ENCODE peak calls at places on chromosomes 6 and 20, in five cellular contexts. M is effector CD4-positive, alpha-beta T cell; K is SJSA1; R is activated CD4-positive, alpha-beta T cell treated with anti-CD3 and anti-CD28 coated beads for 4 hours; D is omental fat pad. Q is an unnamed sample.

GRCh38 chr20:56715309-56715708 is 86.2 kb downstream of the TFAP2C start:
- DNase-seq in M (no peak), K (no peak), R (no peak), D (no peak), Q (no peak)

GRCh38 chr20:14717124-14718004 is 380.0 kb upstream of the FLRT3 start:
- DNase-seq in M (no peak), K (no peak), R (no peak), D (no peak), Q (no peak)

GRCh38 chr20:45919951-45920794 is 8.2 kb upstream of the PLTP start:
- DNase-seq in M (no peak), K (no peak), R (no peak), D (no peak), Q (no peak)

GRCh38 chr6:73236147-73236750 is 11.0 kb upstream of the KHDC1L start:
- DNase-seq in M (no peak), K (peak; percentile 5), R (no peak), D (no peak), Q (no peak)

GRCh38 chr20:38002422-38002821 is 30.8 kb downstream of the TTI1 start:
- DNase-seq in M (no peak), K (no peak), R (no peak), D (no peak), Q (no peak)

GRCh38 chr6:23036401-23036983 is 467.1 kb downstream of the HDGFL1 start:
- DNase-seq in M (no peak), K (no peak), R (no peak), D (no peak), Q (no peak)

GRCh38 chr20:62627901-62628612 is 14.2 kb upstream of the SLCO4A1 start:
- DNase-seq in M (no peak), K (peak; percentile 77), R (no peak), D (no peak), Q (no peak)

GRCh38 chr6:105108631-105109262 is 71.1 kb downstream of the POPDC3 start:
- DNase-seq in M (no peak), K (peak; percentile 38), R (no peak), D (no peak), Q (no peak)

GRCh38 chr6:51273228-51273961 is 454.7 kb downstream of the TFAP2B start:
- DNase-seq in M (no peak), K (no peak), R (no peak), D (no peak), Q (no peak)

GRCh38 chr20:64006490-64006889 is 25.6 kb downstream of the PRPF6 start:
- DNase-seq in M (no peak), K (no peak), R (no peak), D (no peak), Q (no peak)

GRCh38 chr6:119614138-119614537 is 264.6 kb upstream of the MAN1A1 start:
- DNase-seq in M (no peak), K (no peak), R (no peak), D (no peak), Q (no peak)

GRCh38 chr6:161104966-161105365 is 113.4 kb downstream of the MAP3K4 start:
- DNase-seq in M (no peak), K (no peak), R (no peak), D (no peak), Q (no peak)

GRCh38 chr20:9071976-9072726 is 3.3 kb downstream of the PLCB4 start:
- DNase-seq in M (no peak), K (no peak), R (no peak), D (no peak), Q (no peak)

GRCh38 chr6:105318660-105319059 is 84.2 kb downstream of the PREP start:
- DNase-seq in M (no peak), K (no peak), R (no peak), D (no peak), Q (no peak)

GRCh38 chr6:104640141-104640700 is 219.5 kb downstream of the HACE1 start:
- DNase-seq in M (no peak), K (no peak), R (no peak), D (no peak), Q (no peak)

GRCh38 chr6:42333622-42334021 is 116.0 kb upstream of the MRPS10 start:
- DNase-seq in M (no peak), K (no peak), R (no peak), D (no peak), Q (no peak)

GRCh38 chr6:15675537-15676170 is 12.8 kb upstream of the DTNBP1 start:
- DNase-seq in M (no peak), K (no peak), R (no peak), D (no peak), Q (no peak)

GRCh38 chr6:11711644-11711993 is 67.0 kb downstream of the ADTRP start:
- DNase-seq in M (no peak), K (no peak), R (peak; percentile 49), D (no peak), Q (peak; percentile 33)

GRCh38 chr6:109486068-109486467 is 3.0 kb upstream of the ZBTB24 start:
- DNase-seq in M (no peak), K (no peak), R (no peak), D (no peak), Q (no peak)

GRCh38 chr6:72559067-72559466 is 62.8 kb upstream of the KCNQ5 start:
- DNase-seq in M (no peak), K (no peak), R (no peak), D (no peak), Q (no peak)

GRCh38 chr6:113833537-113833936 is 23.6 kb upstream of the MARCKS start:
- DNase-seq in M (no peak), K (no peak), R (no peak), D (no peak), Q (no peak)

GRCh38 chr6:157221049-157221816 is 102.1 kb downstream of the TMEM242 start:
- DNase-seq in M (peak; percentile 76), K (peak; percentile 91), R (peak; percentile 79), D (no peak), Q (peak; percentile 72)

GRCh38 chr6:349491-349921 is 42.0 kb upstream of the IRF4 start:
- DNase-seq in M (no peak), K (no peak), R (no peak), D (no peak), Q (no peak)

GRCh38 chr6:24710519-24711303 is 8.2 kb downstream of the C6orf62 start:
- DNase-seq in M (no peak), K (no peak), R (no peak), D (no peak), Q (no peak)

GRCh38 chr20:17934141-17934862 is 34.3 kb downstream of the SNX5 start:
- DNase-seq in M (no peak), K (no peak), R (no peak), D (no peak), Q (no peak)

GRCh38 chr6:52582996-52583395 is 6.1 kb upstream of the TRAM2 start:
- DNase-seq in M (no peak), K (no peak), R (no peak), D (no peak), Q (no peak)

GRCh38 chr6:113813207-113813606 is 43.9 kb upstream of the MARCKS start:
- DNase-seq in M (no peak), K (no peak), R (no peak), D (no peak), Q (no peak)

GRCh38 chr6:28443112-28443773 is at the start of gene ZSCAN23:
- DNase-seq in M (peak; percentile 75), K (peak; percentile 82), R (peak; percentile 79), D (peak; percentile 46), Q (peak; percentile 86)

GRCh38 chr6:87274660-87275273 is 47.6 kb upstream of the SMIM8 start:
- DNase-seq in M (no peak), K (peak; percentile 21), R (no peak), D (no peak), Q (no peak)

GRCh38 chr6:158328446-158328845 is 16.2 kb downstream of the TULP4 start:
- DNase-seq in M (no peak), K (no peak), R (no peak), D (no peak), Q (no peak)

GRCh38 chr6:106804238-106805016 is 170.1 kb downstream of the CD24 start:
- DNase-seq in M (no peak), K (no peak), R (no peak), D (no peak), Q (no peak)

GRCh38 chr6:137802408-137803182 is 64.5 kb upstream of the TNFAIP3 start:
- DNase-seq in M (no peak), K (no peak), R (no peak), D (no peak), Q (no peak)

GRCh38 chr6:77015350-77015749 is 447.9 kb downstream of the HTR1B start:
- DNase-seq in M (no peak), K (no peak), R (no peak), D (no peak), Q (no peak)

GRCh38 chr6:133630651-133631050 is 258.3 kb upstream of the TCF21 start:
- DNase-seq in M (no peak), K (peak; percentile 11), R (no peak), D (no peak), Q (no peak)

GRCh38 chr6:111600588-111601440 is 4.9 kb downstream of the TRAF3IP2 start:
- DNase-seq in M (no peak), K (no peak), R (no peak), D (no peak), Q (no peak)

GRCh38 chr6:55040102-55040848 is 134.0 kb upstream of the HCRTR2 start:
- DNase-seq in M (no peak), K (no peak), R (no peak), D (no peak), Q (no peak)

Q was measured in CD8-positive, alpha-beta T cell.